ENCODE peak calls at places on chromosomes 3 and 15, in eight cellular contexts. One of them, this sample, is unnamed.

GRCh38 chr15:45180201-45180600 is 7.6 kb downstream of the SHF start:
- DNase-seq in amniotic stem cell: no peak
- DNase-seq in stimulated activated CD4-positive, alpha-beta T cell treated with anti-CD3 and anti-CD28 coated beads, Interleukin-15, amount 100 ng/mL, for 1 hour: no peak
- DNase-seq in body of pancreas: no peak
- DNase-seq in C1 segment of cervical spinal cord: no peak
- DNase-seq in tibial artery: no peak
- DNase-seq in NT2/D1: no peak
- DNase-seq in mucosa of gallbladder: no peak
- DNase-seq in this sample: peak

GRCh38 chr3:191502583-191502982 is 41.6 kb downstream of the PYDC2 start:
- DNase-seq in amniotic stem cell: no peak
- DNase-seq in stimulated activated CD4-positive, alpha-beta T cell treated with anti-CD3 and anti-CD28 coated beads, Interleukin-15, amount 100 ng/mL, for 1 hour: no peak
- DNase-seq in body of pancreas: no peak
- DNase-seq in C1 segment of cervical spinal cord: no peak
- DNase-seq in tibial artery: no peak
- DNase-seq in NT2/D1: no peak
- DNase-seq in mucosa of gallbladder: no peak
- DNase-seq in this sample: no peak

GRCh38 chr3:14869877-14870563 is 51.3 kb downstream of the FGD5 start:
- DNase-seq in amniotic stem cell: no peak
- DNase-seq in stimulated activated CD4-positive, alpha-beta T cell treated with anti-CD3 and anti-CD28 coated beads, Interleukin-15, amount 100 ng/mL, for 1 hour: no peak
- DNase-seq in body of pancreas: no peak
- DNase-seq in C1 segment of cervical spinal cord: no peak
- DNase-seq in tibial artery: peak
- DNase-seq in NT2/D1: no peak
- DNase-seq in mucosa of gallbladder: no peak
- DNase-seq in this sample: no peak

GRCh38 chr3:191379473-191379872 is 49.1 kb upstream of the UTS2B start:
- DNase-seq in amniotic stem cell: no peak
- DNase-seq in stimulated activated CD4-positive, alpha-beta T cell treated with anti-CD3 and anti-CD28 coated beads, Interleukin-15, amount 100 ng/mL, for 1 hour: no peak
- DNase-seq in body of pancreas: no peak
- DNase-seq in C1 segment of cervical spinal cord: no peak
- DNase-seq in tibial artery: no peak
- DNase-seq in NT2/D1: no peak
- DNase-seq in mucosa of gallbladder: no peak
- DNase-seq in this sample: no peak

GRCh38 chr3:27095588-27096222 is 273.5 kb downstream of the NEK10 start:
- DNase-seq in amniotic stem cell: no peak
- DNase-seq in stimulated activated CD4-positive, alpha-beta T cell treated with anti-CD3 and anti-CD28 coated beads, Interleukin-15, amount 100 ng/mL, for 1 hour: no peak
- DNase-seq in body of pancreas: no peak
- DNase-seq in C1 segment of cervical spinal cord: no peak
- DNase-seq in tibial artery: no peak
- DNase-seq in NT2/D1: no peak
- DNase-seq in mucosa of gallbladder: no peak
- DNase-seq in this sample: no peak

GRCh38 chr3:194312743-194313281 is 38.3 kb downstream of the CPN2 start:
- DNase-seq in amniotic stem cell: no peak
- DNase-seq in stimulated activated CD4-positive, alpha-beta T cell treated with anti-CD3 and anti-CD28 coated beads, Interleukin-15, amount 100 ng/mL, for 1 hour: no peak
- DNase-seq in body of pancreas: no peak
- DNase-seq in C1 segment of cervical spinal cord: no peak
- DNase-seq in tibial artery: peak
- DNase-seq in NT2/D1: no peak
- DNase-seq in mucosa of gallbladder: peak
- DNase-seq in this sample: no peak

GRCh38 chr3:171258316-171258715 is 201.9 kb downstream of the TNIK start:
- DNase-seq in amniotic stem cell: no peak
- DNase-seq in stimulated activated CD4-positive, alpha-beta T cell treated with anti-CD3 and anti-CD28 coated beads, Interleukin-15, amount 100 ng/mL, for 1 hour: no peak
- DNase-seq in body of pancreas: no peak
- DNase-seq in C1 segment of cervical spinal cord: no peak
- DNase-seq in tibial artery: no peak
- DNase-seq in NT2/D1: no peak
- DNase-seq in mucosa of gallbladder: no peak
- DNase-seq in this sample: no peak

GRCh38 chr3:160860346-160860745 is 104.3 kb downstream of the PPM1L start:
- DNase-seq in amniotic stem cell: no peak
- DNase-seq in stimulated activated CD4-positive, alpha-beta T cell treated with anti-CD3 and anti-CD28 coated beads, Interleukin-15, amount 100 ng/mL, for 1 hour: no peak
- DNase-seq in body of pancreas: no peak
- DNase-seq in C1 segment of cervical spinal cord: no peak
- DNase-seq in tibial artery: no peak
- DNase-seq in NT2/D1: no peak
- DNase-seq in mucosa of gallbladder: no peak
- DNase-seq in this sample: no peak

GRCh38 chr3:10977864-10978510 is 14.6 kb upstream of the SLC6A1 start:
- DNase-seq in amniotic stem cell: no peak
- DNase-seq in stimulated activated CD4-positive, alpha-beta T cell treated with anti-CD3 and anti-CD28 coated beads, Interleukin-15, amount 100 ng/mL, for 1 hour: no peak
- DNase-seq in body of pancreas: no peak
- DNase-seq in C1 segment of cervical spinal cord: no peak
- DNase-seq in tibial artery: no peak
- DNase-seq in NT2/D1: no peak
- DNase-seq in mucosa of gallbladder: no peak
- DNase-seq in this sample: no peak

GRCh38 chr3:164030194-164030593 is 1048.1 kb downstream of the SI start:
- DNase-seq in amniotic stem cell: no peak
- DNase-seq in stimulated activated CD4-positive, alpha-beta T cell treated with anti-CD3 and anti-CD28 coated beads, Interleukin-15, amount 100 ng/mL, for 1 hour: no peak
- DNase-seq in body of pancreas: no peak
- DNase-seq in C1 segment of cervical spinal cord: no peak
- DNase-seq in tibial artery: no peak
- DNase-seq in NT2/D1: no peak
- DNase-seq in mucosa of gallbladder: no peak
- DNase-seq in this sample: no peak

GRCh38 chr15:51161491-51162260 is 67.0 kb upstream of the TNFAIP8L3 start:
- DNase-seq in amniotic stem cell: no peak
- DNase-seq in stimulated activated CD4-positive, alpha-beta T cell treated with anti-CD3 and anti-CD28 coated beads, Interleukin-15, amount 100 ng/mL, for 1 hour: no peak
- DNase-seq in body of pancreas: no peak
- DNase-seq in C1 segment of cervical spinal cord: no peak
- DNase-seq in tibial artery: no peak
- DNase-seq in NT2/D1: no peak
- DNase-seq in mucosa of gallbladder: no peak
- DNase-seq in this sample: no peak

GRCh38 chr3:42705962-42706585 is 3.5 kb upstream of the HHATL start:
- DNase-seq in amniotic stem cell: no peak
- DNase-seq in stimulated activated CD4-positive, alpha-beta T cell treated with anti-CD3 and anti-CD28 coated beads, Interleukin-15, amount 100 ng/mL, for 1 hour: no peak
- DNase-seq in body of pancreas: no peak
- DNase-seq in C1 segment of cervical spinal cord: no peak
- DNase-seq in tibial artery: no peak
- DNase-seq in NT2/D1: no peak
- DNase-seq in mucosa of gallbladder: no peak
- DNase-seq in this sample: no peak

GRCh38 chr3:24156466-24156865 is 211.4 kb downstream of the NR1D2 start:
- DNase-seq in amniotic stem cell: peak
- DNase-seq in stimulated activated CD4-positive, alpha-beta T cell treated with anti-CD3 and anti-CD28 coated beads, Interleukin-15, amount 100 ng/mL, for 1 hour: no peak
- DNase-seq in body of pancreas: no peak
- DNase-seq in C1 segment of cervical spinal cord: no peak
- DNase-seq in tibial artery: no peak
- DNase-seq in NT2/D1: no peak
- DNase-seq in mucosa of gallbladder: no peak
- DNase-seq in this sample: peak

GRCh38 chr3:48414376-48415250 is 15.3 kb downstream of the PLXNB1 start:
- DNase-seq in amniotic stem cell: no peak
- DNase-seq in stimulated activated CD4-positive, alpha-beta T cell treated with anti-CD3 and anti-CD28 coated beads, Interleukin-15, amount 100 ng/mL, for 1 hour: no peak
- DNase-seq in body of pancreas: no peak
- DNase-seq in C1 segment of cervical spinal cord: no peak
- DNase-seq in tibial artery: peak
- DNase-seq in NT2/D1: no peak
- DNase-seq in mucosa of gallbladder: no peak
- DNase-seq in this sample: no peak